ENCODE peak calls at places on chromosome 7, in five cellular contexts. A is Panc1, F is fibroblast of the aortic adventitia, L is colonic mucosa, Y is dorsolateral prefrontal cortex. C is an unnamed sample.

GRCh38 chr7:7110706-7111105 is 71.6 kb upstream of the C1GALT1 start:
- DNase-seq in L (no peak), F (no peak), A (no peak), Y (no peak), C (no peak)

GRCh38 chr7:107180378-107180777 is 11.6 kb downstream of the HBP1 start:
- DNase-seq in L (peak), A (no peak), F (peak), Y (no peak), C (peak)

GRCh38 chr7:12879139-12879538 is 191.7 kb downstream of the ARL4A start:
- DNase-seq in F (peak), L (no peak), Y (no peak), A (no peak), C (no peak)

GRCh38 chr7:16787141-16787540 is 17.7 kb downstream of the AGR2 start:
- DNase-seq in F (no peak), Y (no peak), L (no peak), A (no peak), C (no peak)

GRCh38 chr7:100402241-100402640 is 26.3 kb downstream of the ZCWPW1 start:
- DNase-seq in Y (no peak), F (no peak), L (no peak), A (no peak), C (no peak)

GRCh38 chr7:20697351-20697750 is 81.9 kb downstream of the ABCB5 start:
- DNase-seq in F (no peak), L (no peak), A (no peak), Y (no peak), C (no peak)

GRCh38 chr7:103480771-103481170 is 34.8 kb upstream of the SLC26A5 start:
- DNase-seq in L (no peak), A (no peak), Y (no peak), F (no peak), C (no peak)

GRCh38 chr7:72445075-72445474 is 32.9 kb upstream of the CALN1 start:
- DNase-seq in Y (no peak), L (no peak), A (no peak), F (no peak), C (no peak)

GRCh38 chr7:75630549-75630948 is 108.2 kb downstream of the HIP1 start:
- DNase-seq in F (no peak), A (no peak), L (no peak), Y (no peak), C (no peak)

GRCh38 chr7:8105449-8106095 is 137.0 kb downstream of the GLCCI1 start:
- DNase-seq in L (no peak), A (no peak), F (no peak), Y (no peak), C (no peak)

GRCh38 chr7:25565949-25566348 is 337.7 kb upstream of the NPVF start:
- DNase-seq in L (peak), F (peak), Y (peak), A (peak), C (peak)

GRCh38 chr7:64639267-64640001 is 26.5 kb upstream of the ZNF107 start:
- DNase-seq in Y (no peak), L (no peak), A (no peak), F (no peak), C (no peak)

GRCh38 chr7:234041-234711 is 41.8 kb downstream of the FAM20C start:
- DNase-seq in L (peak), F (peak), Y (no peak), A (no peak), C (peak)

GRCh38 chr7:48617988-48618387 is 306.4 kb upstream of the CDC14C start:
- DNase-seq in Y (no peak), L (no peak), A (no peak), F (no peak), C (no peak)

GRCh38 chr7:34900891-34901493 is 136.3 kb downstream of the DPY19L1 start:
- DNase-seq in F (peak), L (no peak), Y (no peak), A (no peak), C (peak)

GRCh38 chr7:94655884-94656657 is at the start of gene SGCE:
- DNase-seq in A (no peak), Y (peak), F (peak), L (peak), C (peak)

GRCh38 chr7:35714862-35715261 is 19.9 kb upstream of the HERPUD2 start:
- DNase-seq in L (no peak), A (no peak), Y (no peak), F (no peak), C (no peak)

GRCh38 chr7:516606-517456 is 2.8 kb downstream of the PDGFA start:
- DNase-seq in Y (peak), F (peak), A (no peak), L (peak), C (peak)

GRCh38 chr7:41047789-41048191 is 655.1 kb downstream of the INHBA start:
- DNase-seq in A (no peak), L (no peak), Y (no peak), F (peak), C (peak)

GRCh38 chr7:127338122-127338521 is 54.4 kb downstream of the ZNF800 start:
- DNase-seq in Y (no peak), A (no peak), L (no peak), F (no peak), C (no peak)

GRCh38 chr7:128037081-128037480 is 5.8 kb upstream of the LRRC4 start:
- DNase-seq in L (no peak), F (no peak), Y (no peak), A (no peak), C (no peak)

GRCh38 chr7:30168800-30169584 is 34.2 kb downstream of the MTURN start:
- DNase-seq in L (no peak), F (peak), Y (no peak), A (no peak), C (peak)

GRCh38 chr7:2030475-2031456 is 202.0 kb downstream of the MAD1L1 start:
- DNase-seq in A (no peak), L (no peak), Y (no peak), F (no peak), C (no peak)

GRCh38 chr7:2123360-2123759 is 109.4 kb downstream of the MAD1L1 start:
- DNase-seq in F (no peak), Y (no peak), L (no peak), A (no peak), C (no peak)

GRCh38 chr7:93799750-93800357 is 90.7 kb downstream of the TFPI2 start:
- DNase-seq in Y (no peak), A (peak), F (peak), L (no peak), C (peak)

GRCh38 chr7:12715372-12716133 is 28.1 kb downstream of the ARL4A start:
- DNase-seq in F (peak), L (peak), Y (peak), A (no peak), C (peak)

GRCh38 chr7:130392456-130392860 is 12.2 kb downstream of the CPA1 start:
- DNase-seq in Y (no peak), L (no peak), F (peak), A (no peak), C (peak)

GRCh38 chr7:70134029-70134445 is 535.8 kb downstream of the AUTS2 start:
- DNase-seq in A (no peak), Y (no peak), F (no peak), L (no peak), C (no peak)

GRCh38 chr7:97104719-97105129 is 12.8 kb upstream of the SDHAF3 start:
- DNase-seq in A (peak), L (peak), F (peak), Y (peak), C (peak)

GRCh38 chr7:87413029-87413428 is 62.5 kb downstream of the ABCB4 start:
- DNase-seq in Y (no peak), A (no peak), F (peak), L (no peak), C (peak)

GRCh38 chr7:32516551-32517082 is 21.3 kb downstream of the AVL9 start:
- DNase-seq in L (peak), F (peak), Y (no peak), A (no peak), C (peak)

GRCh38 chr7:116393654-116394053 is 105.9 kb upstream of the CAV2 start:
- DNase-seq in F (no peak), Y (no peak), L (no peak), A (no peak), C (peak)

GRCh38 chr7:111676811-111677210 is 114.5 kb upstream of the IMMP2L start:
- DNase-seq in F (no peak), A (no peak), Y (no peak), L (no peak), C (no peak)

GRCh38 chr7:4225352-4225751 is 456.7 kb upstream of the FOXK1 start:
- DNase-seq in A (no peak), F (no peak), Y (no peak), L (no peak), C (no peak)

GRCh38 chr7:132249591-132249971 is 326.7 kb downstream of the PLXNA4 start:
- DNase-seq in A (no peak), F (peak), L (peak), Y (no peak), C (peak)
- TF ChIP-seq CTCF in A (peak), F (peak), L (peak), Y (no peak), C (no peak)

GRCh38 chr7:27115161-27116018 is 12.9 kb upstream of the HOXA2 start:
- DNase-seq in L (peak), F (peak), A (no peak), Y (no peak), C (no peak)
- H3K4me3 ChIP-seq in L (peak), F (peak), A (peak), Y (no peak), C (peak)

GRCh38 chr7:39417642-39418041 is 148.6 kb upstream of the YAE1 start:
- DNase-seq in L (no peak), Y (no peak), A (no peak), F (no peak), C (no peak)
- TF ChIP-seq CTCF in L (no peak), Y (no peak), A (peak), F (no peak), C (no peak)

GRCh38 chr7:44325181-44325671 is at the start of gene CAMK2B:
- DNase-seq in F (no peak), L (no peak), Y (no peak), A (no peak), C (no peak)
- H3K4me3 ChIP-seq in F (peak), L (no peak), Y (peak), A (peak), C (peak)

C was measured in cardiac fibroblast.